ENCODE peak calls at places on chromosomes 3 and 15, in ten cellular contexts. One of them, this sample, is unnamed.

GRCh38 chr3:31219131-31219843 is 313.4 kb upstream of the STT3B start:
- DNase-seq in NCI-H748 treated with DMSO at 0.1 percent for 48 hours: no peak
- DNase-seq in stimulated activated naive CD4-positive, alpha-beta T cell: no peak
- DNase-seq in KBM-7: peak; percentile 32
- DNase-seq in B cell: no peak
- DNase-seq in stimulated activated CD4-positive, alpha-beta T cell treated with anti-CD3 and anti-CD28 coated beads, Interleukin-12 subunit alpha, Interleukin-12 subunit beta, amount 100 ng/mL, for 4 hours: no peak
- DNase-seq in type B pancreatic cell: no peak
- DNase-seq in AML-193: peak; percentile 22
- DNase-seq in CD14-positive monocyte: no peak
- DNase-seq in effector memory CD4-positive, alpha-beta T cell: no peak
- DNase-seq in this sample: no peak

GRCh38 chr15:100863406-100864198 is 16.0 kb upstream of the ALDH1A3 start:
- DNase-seq in KBM-7: no peak
- DNase-seq in NCI-H748 treated with DMSO at 0.1 percent for 48 hours: no peak
- DNase-seq in AML-193: no peak
- DNase-seq in type B pancreatic cell: no peak
- DNase-seq in effector memory CD4-positive, alpha-beta T cell: no peak
- DNase-seq in stimulated activated CD4-positive, alpha-beta T cell treated with anti-CD3 and anti-CD28 coated beads, Interleukin-12 subunit alpha, Interleukin-12 subunit beta, amount 100 ng/mL, for 4 hours: no peak
- DNase-seq in stimulated activated naive CD4-positive, alpha-beta T cell: no peak
- DNase-seq in B cell: no peak
- DNase-seq in CD14-positive monocyte: no peak
- DNase-seq in this sample: no peak

GRCh38 chr3:127320529-127321121 is 32.8 kb upstream of the PRR20G start:
- DNase-seq in stimulated activated naive CD4-positive, alpha-beta T cell: no peak
- DNase-seq in NCI-H748 treated with DMSO at 0.1 percent for 48 hours: no peak
- DNase-seq in effector memory CD4-positive, alpha-beta T cell: no peak
- DNase-seq in stimulated activated CD4-positive, alpha-beta T cell treated with anti-CD3 and anti-CD28 coated beads, Interleukin-12 subunit alpha, Interleukin-12 subunit beta, amount 100 ng/mL, for 4 hours: no peak
- DNase-seq in B cell: no peak
- DNase-seq in type B pancreatic cell: no peak
- DNase-seq in AML-193: no peak
- DNase-seq in CD14-positive monocyte: no peak
- DNase-seq in KBM-7: peak; percentile 13
- DNase-seq in this sample: no peak

GRCh38 chr3:81743096-81744025 is 18.1 kb downstream of the GBE1 start:
- DNase-seq in NCI-H748 treated with DMSO at 0.1 percent for 48 hours: no peak
- DNase-seq in KBM-7: no peak
- DNase-seq in stimulated activated CD4-positive, alpha-beta T cell treated with anti-CD3 and anti-CD28 coated beads, Interleukin-12 subunit alpha, Interleukin-12 subunit beta, amount 100 ng/mL, for 4 hours: no peak
- DNase-seq in AML-193: no peak
- DNase-seq in type B pancreatic cell: no peak
- DNase-seq in effector memory CD4-positive, alpha-beta T cell: no peak
- DNase-seq in CD14-positive monocyte: no peak
- DNase-seq in B cell: no peak
- DNase-seq in stimulated activated naive CD4-positive, alpha-beta T cell: no peak
- DNase-seq in this sample: no peak

GRCh38 chr3:95356764-95357501 is 1294.1 kb downstream of the NSUN3 start:
- DNase-seq in stimulated activated CD4-positive, alpha-beta T cell treated with anti-CD3 and anti-CD28 coated beads, Interleukin-12 subunit alpha, Interleukin-12 subunit beta, amount 100 ng/mL, for 4 hours: no peak
- DNase-seq in KBM-7: no peak
- DNase-seq in stimulated activated naive CD4-positive, alpha-beta T cell: no peak
- DNase-seq in AML-193: no peak
- DNase-seq in effector memory CD4-positive, alpha-beta T cell: no peak
- DNase-seq in type B pancreatic cell: no peak
- DNase-seq in NCI-H748 treated with DMSO at 0.1 percent for 48 hours: no peak
- DNase-seq in B cell: no peak
- DNase-seq in CD14-positive monocyte: no peak
- DNase-seq in this sample: no peak

GRCh38 chr3:146640955-146641867 is 36.1 kb upstream of the PLSCR5 start:
- DNase-seq in NCI-H748 treated with DMSO at 0.1 percent for 48 hours: peak; percentile 27
- DNase-seq in effector memory CD4-positive, alpha-beta T cell: no peak
- DNase-seq in KBM-7: peak; percentile 55
- DNase-seq in AML-193: peak; percentile 67
- DNase-seq in type B pancreatic cell: no peak
- DNase-seq in CD14-positive monocyte: no peak
- DNase-seq in B cell: no peak
- DNase-seq in stimulated activated CD4-positive, alpha-beta T cell treated with anti-CD3 and anti-CD28 coated beads, Interleukin-12 subunit alpha, Interleukin-12 subunit beta, amount 100 ng/mL, for 4 hours: no peak
- DNase-seq in stimulated activated naive CD4-positive, alpha-beta T cell: no peak
- DNase-seq in this sample: no peak

GRCh38 chr15:89625716-89626115 is 29.6 kb downstream of the KIF7 start:
- DNase-seq in stimulated activated naive CD4-positive, alpha-beta T cell: no peak
- DNase-seq in stimulated activated CD4-positive, alpha-beta T cell treated with anti-CD3 and anti-CD28 coated beads, Interleukin-12 subunit alpha, Interleukin-12 subunit beta, amount 100 ng/mL, for 4 hours: no peak
- DNase-seq in AML-193: no peak
- DNase-seq in KBM-7: no peak
- DNase-seq in B cell: no peak
- DNase-seq in type B pancreatic cell: no peak
- DNase-seq in NCI-H748 treated with DMSO at 0.1 percent for 48 hours: no peak
- DNase-seq in effector memory CD4-positive, alpha-beta T cell: no peak
- DNase-seq in CD14-positive monocyte: no peak
- DNase-seq in this sample: no peak

GRCh38 chr15:82850731-82851130 is 41.3 kb downstream of the WHAMM start:
- DNase-seq in stimulated activated naive CD4-positive, alpha-beta T cell: no peak
- DNase-seq in CD14-positive monocyte: no peak
- DNase-seq in KBM-7: no peak
- DNase-seq in effector memory CD4-positive, alpha-beta T cell: no peak
- DNase-seq in stimulated activated CD4-positive, alpha-beta T cell treated with anti-CD3 and anti-CD28 coated beads, Interleukin-12 subunit alpha, Interleukin-12 subunit beta, amount 100 ng/mL, for 4 hours: no peak
- DNase-seq in type B pancreatic cell: peak; percentile 51
- DNase-seq in B cell: no peak
- DNase-seq in AML-193: no peak
- DNase-seq in NCI-H748 treated with DMSO at 0.1 percent for 48 hours: no peak
- DNase-seq in this sample: peak; percentile 65

GRCh38 chr3:174330303-174330702 is 528.8 kb upstream of the NAALADL2 start:
- DNase-seq in CD14-positive monocyte: no peak
- DNase-seq in stimulated activated CD4-positive, alpha-beta T cell treated with anti-CD3 and anti-CD28 coated beads, Interleukin-12 subunit alpha, Interleukin-12 subunit beta, amount 100 ng/mL, for 4 hours: no peak
- DNase-seq in effector memory CD4-positive, alpha-beta T cell: no peak
- DNase-seq in stimulated activated naive CD4-positive, alpha-beta T cell: no peak
- DNase-seq in KBM-7: no peak
- DNase-seq in AML-193: no peak
- DNase-seq in B cell: no peak
- DNase-seq in type B pancreatic cell: no peak
- DNase-seq in NCI-H748 treated with DMSO at 0.1 percent for 48 hours: no peak
- DNase-seq in this sample: no peak

This sample was measured in osteocyte.